ENCODE peak calls at places on chromosomes 11 and 22, in six cellular contexts. M is COR-L47; O is stimulated activated CD4-positive, alpha-beta T cell treated with anti-CD3 and anti-CD28 coated beads, Interleukin-4, amount 100 ng/mL, for 24 hours; K is NCI-H774; A is substantia nigra; G is caudate nucleus. N is an unnamed sample.

GRCh38 chr11:125070699-125071254 is 7.7 kb downstream of the SLC37A2 start:
- DNase-seq in M (no peak), O (no peak), K (no peak), A (peak), G (no peak), N (no peak)

GRCh38 chr11:57751676-57752253 is at the start of gene BTBD18:
- DNase-seq in M (peak), O (no peak), K (no peak), A (peak), G (no peak), N (peak)

GRCh38 chr11:126978911-126979310 is 21.7 kb downstream of the KIRREL3 start:
- DNase-seq in M (peak), O (no peak), K (peak), A (peak), G (no peak), N (peak)

GRCh38 chr11:35526370-35526792 is 965 bp upstream of the PAMR1 start:
- DNase-seq in M (no peak), O (no peak), K (peak), A (no peak), G (no peak), N (no peak)

GRCh38 chr22:46734830-46735453 is 3.1 kb downstream of the CERK start:
- DNase-seq in M (no peak), O (peak), K (no peak), A (no peak), G (no peak), N (peak)

GRCh38 chr11:13314676-13315394 is 37.2 kb downstream of the BMAL1 start:
- DNase-seq in M (no peak), O (no peak), K (no peak), A (no peak), G (no peak), N (no peak)

GRCh38 chr11:119065369-119065768 is 2.2 kb upstream of the VPS11 start:
- DNase-seq in M (no peak), O (peak), K (no peak), A (no peak), G (no peak), N (no peak)

GRCh38 chr11:111922803-111923202 is 4.1 kb downstream of the C11orf52 start:
- DNase-seq in M (no peak), O (no peak), K (no peak), A (no peak), G (no peak), N (no peak)

GRCh38 chr11:22079133-22079847 is 113.6 kb upstream of the ANO5 start:
- DNase-seq in M (no peak), O (no peak), K (no peak), A (no peak), G (no peak), N (no peak)

GRCh38 chr22:39947488-39948216 is 12.5 kb upstream of the TMA7B start:
- DNase-seq in M (no peak), O (no peak), K (peak), A (no peak), G (no peak), N (no peak)

GRCh38 chr11:47248304-47248663 is 330 bp downstream of the ACP2 start:
- DNase-seq in M (no peak), O (no peak), K (no peak), A (no peak), G (no peak), N (no peak)

GRCh38 chr11:88651556-88651955 is 314.0 kb upstream of the CTSC start:
- DNase-seq in M (no peak), O (no peak), K (no peak), A (no peak), G (no peak), N (no peak)

GRCh38 chr11:3121931-3122774 is 43.0 kb downstream of the OSBPL5 start:
- DNase-seq in M (no peak), O (no peak), K (no peak), A (no peak), G (no peak), N (no peak)

GRCh38 chr22:37502342-37503182 is 16.4 kb upstream of the MFNG start:
- DNase-seq in M (no peak), O (no peak), K (no peak), A (no peak), G (no peak), N (no peak)

GRCh38 chr11:104054911-104055529 is 18.6 kb downstream of the DDI1 start:
- DNase-seq in M (no peak), O (no peak), K (no peak), A (no peak), G (no peak), N (no peak)

GRCh38 chr22:20738394-20739089 is 35.4 kb upstream of the SERPIND1 start:
- DNase-seq in M (no peak), O (no peak), K (no peak), A (no peak), G (no peak), N (no peak)

GRCh38 chr11:126318642-126319373 is 14.9 kb downstream of the DCPS start:
- DNase-seq in M (no peak), O (peak), K (no peak), A (no peak), G (no peak), N (no peak)

GRCh38 chr22:48740086-48740730 is 1087.5 kb downstream of the BRD1 start:
- DNase-seq in M (no peak), O (no peak), K (no peak), A (no peak), G (no peak), N (no peak)

GRCh38 chr11:70477607-70478006 is 79.3 kb downstream of the CTTN start:
- DNase-seq in M (peak), O (no peak), K (no peak), A (peak), G (peak), N (peak)

GRCh38 chr11:117521974-117522373 is 194.3 kb downstream of the CEP164 start:
- DNase-seq in M (no peak), O (no peak), K (no peak), A (no peak), G (no peak), N (no peak)

GRCh38 chr11:41351825-41352224 is 107.6 kb downstream of the LRRC4C start:
- DNase-seq in M (no peak), O (no peak), K (no peak), A (no peak), G (no peak), N (no peak)

GRCh38 chr11:73072935-73073481 is 69.1 kb downstream of the FCHSD2 start:
- DNase-seq in M (peak), O (no peak), K (peak), A (no peak), G (no peak), N (peak)